ENCODE peak calls at places on chromosome 9, in eight cellular contexts. G is heart right ventricle, L is AG08395, Z is germinal center, U is GM12865, W is heart left ventricle, T is NCI-H774, K is NCI-H524. C is an unnamed sample.

GRCh38 chr9:117394655-117395054 is 20.2 kb downstream of the ASTN2 start:
- DNase-seq in Z (no peak), G (no peak), L (no peak), U (no peak), T (no peak), W (no peak), K (no peak), C (no peak)

GRCh38 chr9:111622626-111623025 is 8.5 kb upstream of the DNAJC25 start:
- DNase-seq in L (peak; percentile 84), U (no peak), W (no peak), K (no peak), T (no peak), Z (no peak), G (no peak), C (no peak)

GRCh38 chr9:128333368-128333969 is 6.9 kb upstream of the SLC27A4 start:
- DNase-seq in U (no peak), T (no peak), Z (no peak), L (no peak), K (no peak), W (no peak), G (no peak), C (no peak)

GRCh38 chr9:123232332-123232731 is 36.1 kb downstream of the STRBP start:
- DNase-seq in K (no peak), Z (no peak), T (no peak), L (no peak), U (no peak), G (no peak), W (no peak), C (no peak)

GRCh38 chr9:118463419-118463818 is 759.2 kb downstream of the TLR4 start:
- DNase-seq in G (no peak), L (no peak), Z (no peak), W (no peak), U (no peak), K (no peak), T (no peak), C (no peak)

GRCh38 chr9:690517-691111 is 150.9 kb upstream of the DMRT1 start:
- DNase-seq in G (no peak), Z (no peak), K (no peak), W (no peak), L (no peak), T (no peak), U (no peak), C (no peak)

GRCh38 chr9:130138791-130139190 is 33.4 kb upstream of the NCS1 start:
- DNase-seq in W (peak; percentile 79), L (peak; percentile 93), T (no peak), Z (no peak), G (peak; percentile 64), U (no peak), K (peak; percentile 55), C (no peak)

GRCh38 chr9:86175743-86176456 is 76.5 kb upstream of the GOLM1 start:
- DNase-seq in U (peak; percentile 20), W (no peak), L (no peak), K (no peak), T (peak; percentile 20), Z (no peak), G (no peak), C (no peak)

GRCh38 chr9:133074111-133074651 is 12.4 kb downstream of the CEL start:
- DNase-seq in Z (no peak), U (no peak), K (no peak), W (no peak), G (no peak), L (peak; percentile 77), T (no peak), C (no peak)

GRCh38 chr9:76472925-76473324 is 13.9 kb downstream of the GCNT1 start:
- DNase-seq in T (peak; percentile 19), W (no peak), Z (no peak), U (no peak), G (no peak), K (no peak), L (no peak), C (no peak)

GRCh38 chr9:764105-764524 is 77.4 kb upstream of the DMRT1 start:
- DNase-seq in G (peak; percentile 74), T (peak; percentile 59), U (peak; percentile 84), W (peak; percentile 72), L (peak; percentile 81), K (peak; percentile 90), Z (peak; percentile 83), C (no peak)

GRCh38 chr9:70340572-70340971 is 73.9 kb downstream of the KLF9 start:
- DNase-seq in L (peak; percentile 12), G (no peak), T (peak; percentile 7), W (no peak), U (no peak), K (peak; percentile 2), Z (peak; percentile 7), C (peak; percentile 0)

GRCh38 chr9:121684381-121685145 is 33.1 kb downstream of the DAB2IP start:
- DNase-seq in K (peak; percentile 34), T (no peak), Z (peak; percentile 49), W (peak; percentile 50), G (no peak), U (peak; percentile 26), L (peak; percentile 52), C (no peak)

GRCh38 chr9:77005216-77005615 is 14.2 kb upstream of the FOXB2 start:
- DNase-seq in K (no peak), W (no peak), L (no peak), G (no peak), U (no peak), Z (no peak), T (no peak), C (no peak)

GRCh38 chr9:109574061-109574882 is 76.2 kb upstream of the PTPN3 start:
- DNase-seq in G (peak; percentile 48), W (no peak), U (peak; percentile 53), L (peak; percentile 67), T (peak; percentile 38), Z (peak; percentile 28), K (peak; percentile 81), C (peak; percentile 7)

C was measured in naive B cell.